ENCODE peak calls at places on chromosomes 6 and 20, in six cellular contexts. L, I, D, H, V and P are unnamed samples.

GRCh38 chr6:167119680-167120556 is 3.0 kb upstream of the CCR6 start:
- DNase-seq in I (no peak), V (no peak), L (no peak), H (no peak), D (no peak), P (no peak)

GRCh38 chr20:47133809-47134456 is 222.6 kb downstream of the ZMYND8 start:
- DNase-seq in D (peak; percentile 60), L (no peak), I (peak; percentile 73), V (peak; percentile 79), H (no peak), P (peak; percentile 66)

GRCh38 chr6:101396552-101397173 is 3.2 kb downstream of the GRIK2 start:
- DNase-seq in H (no peak), I (peak; percentile 48), D (peak; percentile 36), V (peak; percentile 64), L (peak; percentile 83), P (peak; percentile 77)

GRCh38 chr20:60589624-60590023 is 631.4 kb downstream of the CDH26 start:
- DNase-seq in L (peak; percentile 75), H (peak; percentile 7), I (peak; percentile 5), V (peak; percentile 3), D (no peak), P (peak; percentile 3)

GRCh38 chr6:137903933-137904821 is 37.1 kb downstream of the TNFAIP3 start:
- DNase-seq in H (no peak), D (peak; percentile 67), I (peak; percentile 72), V (peak; percentile 52), L (no peak), P (no peak)

GRCh38 chr6:73854998-73855718 is 159.2 kb downstream of the CD109 start:
- DNase-seq in I (peak; percentile 48), L (peak; percentile 75), H (no peak), V (peak; percentile 73), D (peak; percentile 38), P (peak; percentile 76)

GRCh38 chr6:150691463-150691862 is 91.8 kb downstream of the PLEKHG1 start:
- DNase-seq in D (peak; percentile 47), H (no peak), L (no peak), I (peak; percentile 53), V (no peak), P (no peak)

GRCh38 chr6:7216941-7217621 is 95.9 kb downstream of the SSR1 start:
- DNase-seq in V (no peak), I (peak; percentile 3), L (peak; percentile 82), H (no peak), D (no peak), P (no peak)

GRCh38 chr6:74100719-74101287 is 404.8 kb downstream of the CD109 start:
- DNase-seq in V (peak; percentile 36), D (no peak), I (no peak), L (no peak), H (no peak), P (no peak)

GRCh38 chr6:105207524-105208269 is 27.9 kb upstream of the POPDC3 start:
- DNase-seq in I (peak; percentile 75), D (peak; percentile 68), L (no peak), V (peak; percentile 73), H (no peak), P (peak; percentile 74)

GRCh38 chr20:25306991-25307903 is 59.4 kb downstream of the PYGB start:
- DNase-seq in H (no peak), V (no peak), I (no peak), L (no peak), D (no peak), P (no peak)

GRCh38 chr6:160931378-160932343 is 59.9 kb upstream of the MAP3K4 start:
- DNase-seq in H (no peak), V (no peak), L (peak; percentile 14), D (no peak), I (peak; percentile 7), P (peak; percentile 17)

GRCh38 chr6:16466778-16467177 is 228.4 kb downstream of the GMPR start:
- DNase-seq in V (no peak), H (no peak), D (no peak), L (no peak), I (no peak), P (no peak)

DNA sequence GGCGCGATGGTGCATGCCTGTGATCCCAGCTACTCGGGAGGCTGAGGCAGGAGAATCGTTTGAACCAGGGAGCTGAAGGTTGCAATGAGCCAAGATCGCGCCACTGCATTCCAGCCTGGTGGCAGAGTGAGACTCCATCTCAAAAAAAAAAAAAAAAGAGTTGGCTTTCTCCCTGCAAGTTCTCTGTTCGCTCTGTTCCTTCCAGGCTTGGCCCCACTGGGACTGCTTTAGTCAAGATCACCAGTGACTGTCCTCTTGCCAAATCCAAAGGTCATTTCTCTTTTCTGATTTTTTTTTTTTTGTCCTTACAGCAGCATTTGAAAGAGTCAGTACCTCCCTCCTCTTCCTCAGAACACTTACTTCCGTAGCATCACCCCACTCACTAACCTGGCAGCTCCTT is 10.8 kb upstream of the GNRH2 start:
- DNase-seq in H (no peak), V (no peak), D (no peak), I (no peak), L (no peak), P (no peak)
- H3K9ac ChIP-seq in H (no peak overlapping the region), V (no peak overlapping the region), D (no peak overlapping the region), I (no peak overlapping the region), L (no peak overlapping the region), P (no peak overlapping the region)

GRCh38 chr20:58310291-58310782 is 822 bp downstream of the RAB22A start:
- DNase-seq in L (no peak), V (peak; percentile 14), H (no peak), D (peak; percentile 8), I (peak; percentile 14), P (peak; percentile 83)
- H2AFZ ChIP-seq in L (peak overlapping the region; percentile 99), V (no peak overlapping the region), H (no peak overlapping the region), D (peak overlapping the region; percentile 78), I (no peak overlapping the region), P (peak overlapping the region; percentile 73)

GRCh38 chr6:52503853-52504777 is 72.7 kb downstream of the TRAM2 start:
- DNase-seq in D (peak; percentile 79), V (peak; percentile 72), H (no peak), I (peak; percentile 87), L (no peak), P (peak; percentile 99)

GRCh38 chr6:52504778-52505127 is 72.1 kb downstream of the TRAM2 start:
- DNase-seq in V (no peak), D (no peak), I (no peak), H (no peak), L (no peak), P (no peak)

GRCh38 chr6:52502306-52503029 is 74.4 kb downstream of the TRAM2 start:
- DNase-seq in V (no peak), H (no peak), I (no peak), D (no peak), L (no peak), P (no peak)

GRCh38 chr6:52505726-52506501 is 70.9 kb downstream of the TRAM2 start:
- DNase-seq in D (no peak), L (no peak), H (no peak), V (no peak), I (no peak), P (no peak)

DNA sequence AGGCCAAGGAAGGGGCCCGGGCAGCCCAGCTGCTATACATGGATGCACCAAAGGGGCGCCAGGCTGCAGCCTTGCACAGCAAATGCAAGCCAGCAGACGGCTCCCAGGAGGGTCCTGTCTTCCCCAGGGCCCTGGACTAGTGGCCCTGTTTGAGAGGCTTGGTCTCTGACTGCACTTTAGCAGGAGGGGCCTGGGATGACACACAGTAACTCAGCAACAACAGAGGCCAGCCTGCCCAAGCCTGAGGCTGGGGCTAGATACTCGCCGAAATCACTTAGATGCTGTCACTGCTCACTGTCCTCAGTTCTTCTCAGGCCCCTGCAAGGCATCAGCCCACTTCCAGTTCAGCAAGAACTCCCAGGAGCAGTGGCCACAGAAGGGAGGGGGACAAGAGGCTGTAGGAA is 73.5 kb downstream of the TRAM2 start:
- DNase-seq in H (no peak), I (peak; percentile 52), V (no peak), D (no peak), L (peak; percentile 62), P (peak; percentile 58)
- H3K9ac ChIP-seq in H (no peak overlapping the region), I (no peak overlapping the region), V (no peak overlapping the region), D (peak overlapping the region; percentile 68), L (no peak overlapping the region), P (no peak overlapping the region)

DNA sequence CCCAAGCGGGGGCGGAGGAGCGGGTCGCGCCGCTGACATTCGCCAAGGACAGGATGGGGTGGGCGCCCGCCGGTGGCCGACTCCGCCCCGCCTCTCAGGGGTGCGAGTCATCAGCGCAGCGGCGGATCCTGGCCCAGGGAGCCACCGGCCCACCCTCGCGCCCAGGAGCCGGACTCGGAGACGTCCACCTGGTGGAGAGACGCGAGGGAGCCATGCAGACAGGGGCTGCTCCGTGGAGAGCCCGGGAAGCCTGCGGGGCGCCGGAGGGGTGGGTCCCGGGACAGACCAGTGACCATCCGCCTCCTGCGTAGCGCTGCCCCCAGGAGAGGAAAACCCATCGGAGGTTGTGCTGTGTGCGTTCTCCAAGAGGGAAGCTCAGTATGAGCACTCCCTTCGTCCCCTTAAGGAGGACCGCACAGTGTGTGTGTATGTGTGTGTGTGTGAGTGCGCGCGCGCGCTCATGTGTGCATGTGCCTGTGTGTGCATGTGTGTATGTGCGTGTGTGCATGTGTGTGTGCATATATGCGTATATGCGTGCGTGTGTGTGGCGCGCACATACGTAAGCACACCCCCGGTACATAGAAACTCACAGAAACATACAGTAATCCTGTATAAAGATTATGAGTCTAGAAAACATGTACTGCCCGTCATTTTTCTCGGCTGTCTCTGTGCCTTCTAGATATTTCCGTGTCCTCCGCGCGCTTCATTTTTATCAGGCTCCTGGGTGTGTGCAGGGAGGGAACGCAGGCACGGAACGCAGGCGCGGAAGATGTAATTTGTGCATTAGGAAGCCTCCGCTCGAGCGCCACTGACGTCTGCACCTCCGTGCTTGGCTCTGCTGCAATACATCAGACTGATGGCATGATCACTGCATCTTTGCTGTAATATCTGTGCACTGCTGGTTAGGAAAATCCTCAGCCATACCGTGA is 158.9 kb downstream of the TBXT start:
- DNase-seq in L (peak; percentile 63), V (peak; percentile 88), H (no peak), I (peak; percentile 71), D (peak; percentile 70), P (no peak)
- H2AFZ ChIP-seq in L (peak overlapping the region; percentile 51), V (peak overlapping the region; percentile 81), H (no peak overlapping the region), I (peak overlapping the region; percentile 50), D (peak overlapping the region; percentile 85), P (no peak overlapping the region)

DNA sequence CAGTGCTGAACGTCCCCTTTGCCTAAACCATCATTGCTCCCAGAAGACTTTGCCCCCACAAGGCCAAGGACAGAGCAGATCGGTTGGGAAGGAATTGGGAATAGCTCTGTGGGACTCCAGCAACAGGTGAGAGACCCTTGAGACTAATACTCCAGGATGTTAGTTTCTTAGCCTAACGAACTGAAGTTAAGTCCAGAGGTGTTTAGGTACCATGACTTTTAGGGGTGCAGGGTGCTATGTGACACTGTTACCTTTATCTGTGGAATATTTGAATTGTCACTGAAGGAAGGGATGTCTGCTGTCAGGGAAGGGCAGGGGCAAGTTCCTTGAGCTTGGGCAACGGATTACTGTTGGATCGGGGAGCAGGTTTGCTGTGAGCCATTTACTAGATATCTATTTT is 1.9 kb downstream of the BLCAP start:
- DNase-seq in D (no peak), V (no peak), H (no peak), L (no peak), I (no peak), P (no peak)
- H3K9ac ChIP-seq in D (peak overlapping the region; percentile 97), V (no peak overlapping the region), H (no peak overlapping the region), L (no peak overlapping the region), I (no peak overlapping the region), P (no peak overlapping the region)

GRCh38 chr6:3750324-3751018 is 1.0 kb downstream of the PXDC1 start:
- DNase-seq in I (peak; percentile 74), L (peak; percentile 62), V (peak; percentile 72), D (peak; percentile 60), H (no peak), P (peak; percentile 57)
- H2AFZ ChIP-seq in I (no peak overlapping the region), L (peak overlapping the region; percentile 93), V (peak overlapping the region; percentile 82), D (no peak overlapping the region), H (peak overlapping the region; percentile 24), P (peak overlapping the region; percentile 92)